ENCODE peak calls at places on chromosomes 2 and 18, in seven cellular contexts. One of them, this sample, is unnamed.

GRCh38 chr2:160407393-160408204 is 86.0 kb downstream of the RBMS1 start:
- DNase-seq in H1: peak; percentile 75
- DNase-seq in mesendoderm: peak; percentile 81
- DNase-seq in GF-D8: peak; percentile 20
- DNase-seq in activated CD4-positive, CD25-positive, alpha-beta regulatory T cell: peak; percentile 20
- DNase-seq in activated gamma-delta T cell treated with Interleukin-2 at 50 U/mL for 16 hours: peak; percentile 52
- DNase-seq in cerebellar nuclear complex: no peak
- DNase-seq in this sample: peak; percentile 37

GRCh38 chr2:165067958-165068612 is 112.8 kb upstream of the SLC38A11 start:
- DNase-seq in activated gamma-delta T cell treated with Interleukin-2 at 50 U/mL for 16 hours: no peak
- DNase-seq in GF-D8: no peak
- DNase-seq in H1: peak; percentile 67
- DNase-seq in cerebellar nuclear complex: peak; percentile 65
- DNase-seq in mesendoderm: peak; percentile 98
- DNase-seq in activated CD4-positive, CD25-positive, alpha-beta regulatory T cell: no peak
- DNase-seq in this sample: no peak

GRCh38 chr18:26700728-26701127 is 152.4 kb upstream of the KCTD1 start:
- DNase-seq in cerebellar nuclear complex: no peak
- DNase-seq in mesendoderm: no peak
- DNase-seq in activated gamma-delta T cell treated with Interleukin-2 at 50 U/mL for 16 hours: no peak
- DNase-seq in GF-D8: no peak
- DNase-seq in activated CD4-positive, CD25-positive, alpha-beta regulatory T cell: no peak
- DNase-seq in H1: no peak
- DNase-seq in this sample: no peak

GRCh38 chr2:112811841-112812306 is 24.7 kb downstream of the IL1B start:
- DNase-seq in cerebellar nuclear complex: no peak
- DNase-seq in activated gamma-delta T cell treated with Interleukin-2 at 50 U/mL for 16 hours: no peak
- DNase-seq in activated CD4-positive, CD25-positive, alpha-beta regulatory T cell: no peak
- DNase-seq in GF-D8: peak; percentile 57
- DNase-seq in H1: no peak
- DNase-seq in mesendoderm: peak; percentile 51
- DNase-seq in this sample: no peak

GRCh38 chr18:13095466-13095865 is 104.3 kb downstream of the CEP192 start:
- DNase-seq in GF-D8: no peak
- DNase-seq in H1: no peak
- DNase-seq in mesendoderm: no peak
- DNase-seq in activated gamma-delta T cell treated with Interleukin-2 at 50 U/mL for 16 hours: no peak
- DNase-seq in activated CD4-positive, CD25-positive, alpha-beta regulatory T cell: no peak
- DNase-seq in cerebellar nuclear complex: no peak
- DNase-seq in this sample: no peak

GRCh38 chr2:40367652-40368051 is 84.2 kb downstream of the SLC8A1 start:
- DNase-seq in GF-D8: no peak
- DNase-seq in mesendoderm: no peak
- DNase-seq in H1: no peak
- DNase-seq in activated CD4-positive, CD25-positive, alpha-beta regulatory T cell: no peak
- DNase-seq in activated gamma-delta T cell treated with Interleukin-2 at 50 U/mL for 16 hours: no peak
- DNase-seq in cerebellar nuclear complex: no peak
- DNase-seq in this sample: no peak

GRCh38 chr18:22185723-22186386 is 16.5 kb downstream of the GATA6 start:
- DNase-seq in activated gamma-delta T cell treated with Interleukin-2 at 50 U/mL for 16 hours: no peak
- DNase-seq in GF-D8: no peak
- DNase-seq in cerebellar nuclear complex: no peak
- DNase-seq in H1: no peak
- DNase-seq in activated CD4-positive, CD25-positive, alpha-beta regulatory T cell: no peak
- DNase-seq in mesendoderm: no peak
- DNase-seq in this sample: no peak

GRCh38 chr2:166090346-166090745 is 37.5 kb downstream of the SCN1A start:
- DNase-seq in GF-D8: no peak
- DNase-seq in activated gamma-delta T cell treated with Interleukin-2 at 50 U/mL for 16 hours: no peak
- DNase-seq in mesendoderm: no peak
- DNase-seq in H1: no peak
- DNase-seq in activated CD4-positive, CD25-positive, alpha-beta regulatory T cell: no peak
- DNase-seq in cerebellar nuclear complex: no peak
- DNase-seq in this sample: no peak

GRCh38 chr2:234997389-234997788 is 45.6 kb downstream of the SH3BP4 start:
- DNase-seq in GF-D8: no peak
- DNase-seq in cerebellar nuclear complex: no peak
- DNase-seq in mesendoderm: no peak
- DNase-seq in activated gamma-delta T cell treated with Interleukin-2 at 50 U/mL for 16 hours: no peak
- DNase-seq in H1: no peak
- DNase-seq in activated CD4-positive, CD25-positive, alpha-beta regulatory T cell: no peak
- DNase-seq in this sample: no peak

GRCh38 chr18:37247499-37248161 is 318.0 kb downstream of the CELF4 start:
- DNase-seq in cerebellar nuclear complex: no peak
- DNase-seq in mesendoderm: no peak
- DNase-seq in GF-D8: no peak
- DNase-seq in activated CD4-positive, CD25-positive, alpha-beta regulatory T cell: no peak
- DNase-seq in H1: no peak
- DNase-seq in activated gamma-delta T cell treated with Interleukin-2 at 50 U/mL for 16 hours: no peak
- DNase-seq in this sample: no peak

GRCh38 chr2:28995765-28996164 is 14.7 kb downstream of the TOGARAM2 start:
- DNase-seq in cerebellar nuclear complex: no peak
- DNase-seq in H1: no peak
- DNase-seq in mesendoderm: no peak
- DNase-seq in activated gamma-delta T cell treated with Interleukin-2 at 50 U/mL for 16 hours: no peak
- DNase-seq in GF-D8: no peak
- DNase-seq in activated CD4-positive, CD25-positive, alpha-beta regulatory T cell: no peak
- DNase-seq in this sample: no peak

GRCh38 chr18:77967071-77967470 is 717.4 kb downstream of the GALR1 start:
- DNase-seq in cerebellar nuclear complex: no peak
- DNase-seq in mesendoderm: no peak
- DNase-seq in H1: no peak
- DNase-seq in activated gamma-delta T cell treated with Interleukin-2 at 50 U/mL for 16 hours: no peak
- DNase-seq in GF-D8: no peak
- DNase-seq in activated CD4-positive, CD25-positive, alpha-beta regulatory T cell: no peak
- DNase-seq in this sample: no peak

This sample was measured in stimulated activated CD8-positive, alpha-beta memory T cell treated with anti-CD3 and anti-CD28 coated beads, Interleukin-2, amount 100 ng/mL, for 1 hour.